ENCODE peak calls at places on chromosomes 12 and 14, in six cellular contexts. D is neural progenitor cell, B is HL-60, F is AG09319, K is AG10803, U is heart right ventricle. L is an unnamed sample.

GRCh38 chr12:93677195-93678064 is at the start of gene CRADD:
- DNase-seq in D (peak), B (peak), F (peak), K (peak), U (peak), L (peak)

GRCh38 chr12:48775991-48776649 is 12.8 kb downstream of the ADCY6 start:
- DNase-seq in D (no peak), B (no peak), F (no peak), K (no peak), U (no peak), L (no peak)

GRCh38 chr14:75879031-75879430 is 102.8 kb downstream of the TGFB3 start:
- DNase-seq in D (no peak), B (no peak), F (no peak), K (peak), U (no peak), L (no peak)

GRCh38 chr12:61536117-61536516 is 724.1 kb upstream of the USP15 start:
- DNase-seq in D (no peak), B (no peak), F (no peak), K (no peak), U (no peak), L (no peak)

GRCh38 chr14:54786816-54787215 is 115.8 kb downstream of the GCH1 start:
- DNase-seq in D (no peak), B (no peak), F (no peak), K (no peak), U (no peak), L (no peak)

GRCh38 chr14:30077946-30078345 is 150.3 kb upstream of the PRKD1 start:
- DNase-seq in D (no peak), B (no peak), F (peak), K (peak), U (no peak), L (no peak)

GRCh38 chr14:23406244-23406643 is 1.8 kb downstream of the MYH6 start:
- DNase-seq in D (no peak), B (no peak), F (no peak), K (no peak), U (no peak), L (no peak)

GRCh38 chr12:132161046-132161781 is 17.0 kb downstream of the NOC4L start:
- DNase-seq in D (no peak), B (no peak), F (no peak), K (peak), U (peak), L (peak)

GRCh38 chr12:88579941-88580871 is at the start of gene KITLG:
- DNase-seq in D (peak), B (peak), F (peak), K (peak), U (peak), L (peak)

GRCh38 chr12:1107669-1108068 is 116.6 kb downstream of the ERC1 start:
- DNase-seq in D (no peak), B (no peak), F (no peak), K (peak), U (no peak), L (no peak)

GRCh38 chr12:52151859-52152783 is 39.7 kb downstream of the KRT80 start:
- DNase-seq in D (peak), B (peak), F (peak), K (peak), U (peak), L (peak)

GRCh38 chr14:53953002-53953827 is 3.4 kb downstream of the BMP4 start:
- DNase-seq in D (peak), B (no peak), F (peak), K (peak), U (peak), L (peak)

GRCh38 chr14:57382283-57382682 is 8.1 kb upstream of the NAA30 start:
- DNase-seq in D (no peak), B (no peak), F (no peak), K (peak), U (no peak), L (no peak)

GRCh38 chr12:131586761-131587160 is 124.1 kb upstream of the SFSWAP start:
- DNase-seq in D (peak), B (no peak), F (no peak), K (no peak), U (no peak), L (no peak)

GRCh38 chr14:71361335-71361734 is 454.1 kb downstream of the PCNX1 start:
- DNase-seq in D (no peak), B (peak), F (no peak), K (no peak), U (no peak), L (no peak)

GRCh38 chr12:50690923-50691322 is 73.0 kb upstream of the ATF1 start:
- DNase-seq in D (no peak), B (no peak), F (no peak), K (peak), U (peak), L (no peak)

GRCh38 chr14:96029089-96029650 is 10.0 kb upstream of the C14orf132 start:
- DNase-seq in D (no peak), B (no peak), F (no peak), K (no peak), U (no peak), L (no peak)

GRCh38 chr14:72126091-72126490 is 193.9 kb downstream of the RGS6 start:
- DNase-seq in D (no peak), B (no peak), F (no peak), K (no peak), U (no peak), L (no peak)

GRCh38 chr12:30822385-30823139 is 67.8 kb upstream of the CAPRIN2 start:
- DNase-seq in D (peak), B (peak), F (no peak), K (peak), U (peak), L (peak)

GRCh38 chr14:104151028-104151385 is 12.6 kb downstream of the KIF26A start:
- DNase-seq in D (no peak), B (no peak), F (no peak), K (no peak), U (no peak), L (no peak)

GRCh38 chr12:112855375-112855774 is 51.4 kb upstream of the OAS1 start:
- DNase-seq in D (peak), B (no peak), F (no peak), K (no peak), U (no peak), L (no peak)

GRCh38 chr14:65255029-65255545 is 152.8 kb upstream of the MAX start:
- DNase-seq in D (no peak), B (no peak), F (no peak), K (peak), U (no peak), L (no peak)

GRCh38 chr12:47547077-47547476 is 158.8 kb downstream of the RPAP3 start:
- DNase-seq in D (peak), B (no peak), F (no peak), K (peak), U (no peak), L (no peak)
- TF ChIP-seq CTCF in D (peak), B (no peak), F (peak), K (peak), U (peak), L (no peak)

DNA sequence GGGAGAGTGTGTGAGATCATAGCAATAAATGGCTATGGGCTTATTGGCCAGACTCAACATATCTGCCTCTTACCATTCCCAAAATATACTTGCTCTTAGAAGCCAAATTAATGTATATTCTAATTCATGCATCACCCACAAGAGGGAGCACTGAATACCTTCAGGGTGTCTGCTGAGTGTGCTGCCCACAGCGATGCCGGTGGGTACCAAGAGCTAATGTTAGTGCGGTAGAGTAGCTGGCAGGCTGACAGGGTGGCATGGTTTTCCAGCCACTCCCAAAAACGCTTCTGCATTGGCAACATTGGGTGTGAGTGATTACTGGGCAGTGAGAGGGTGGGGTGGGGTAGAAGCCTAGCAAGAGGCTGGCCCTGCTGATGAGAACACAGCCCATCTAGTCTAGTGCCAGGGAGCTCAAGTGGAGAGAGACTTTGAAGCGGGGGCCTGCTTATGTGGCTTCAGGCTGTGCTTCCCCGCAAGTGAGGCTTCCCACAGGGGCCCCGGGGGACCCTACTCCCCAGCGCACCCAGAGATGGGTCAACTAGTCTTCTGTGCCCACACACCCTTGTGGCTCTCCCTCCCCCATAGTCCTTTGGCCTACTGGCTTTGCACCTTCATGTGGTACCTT is 9.2 kb upstream of the PLEKHD1 start:
- DNase-seq in D (peak), B (peak), F (no peak), K (no peak), U (no peak), L (no peak)
- TF ChIP-seq CTCF in D (peak), B (peak), F (peak), K (peak), U (peak), L (peak)

GRCh38 chr12:108561852-108562347 is 496 bp upstream of the ISCU start:
- DNase-seq in D (peak), B (no peak), F (no peak), K (no peak), U (no peak), L (no peak)

GRCh38 chr12:108560752-108561719 is at the start of gene SART3:
- DNase-seq in D (peak), B (peak), F (peak), K (peak), U (peak), L (peak)

GRCh38 chr12:108563804-108564151 is 1.4 kb downstream of the ISCU start:
- DNase-seq in D (no peak), B (no peak), F (no peak), K (no peak), U (no peak), L (no peak)

GRCh38 chr12:108563135-108563803 is 873 bp downstream of the ISCU start:
- DNase-seq in D (peak), B (peak), F (peak), K (peak), U (peak), L (peak)

DNA sequence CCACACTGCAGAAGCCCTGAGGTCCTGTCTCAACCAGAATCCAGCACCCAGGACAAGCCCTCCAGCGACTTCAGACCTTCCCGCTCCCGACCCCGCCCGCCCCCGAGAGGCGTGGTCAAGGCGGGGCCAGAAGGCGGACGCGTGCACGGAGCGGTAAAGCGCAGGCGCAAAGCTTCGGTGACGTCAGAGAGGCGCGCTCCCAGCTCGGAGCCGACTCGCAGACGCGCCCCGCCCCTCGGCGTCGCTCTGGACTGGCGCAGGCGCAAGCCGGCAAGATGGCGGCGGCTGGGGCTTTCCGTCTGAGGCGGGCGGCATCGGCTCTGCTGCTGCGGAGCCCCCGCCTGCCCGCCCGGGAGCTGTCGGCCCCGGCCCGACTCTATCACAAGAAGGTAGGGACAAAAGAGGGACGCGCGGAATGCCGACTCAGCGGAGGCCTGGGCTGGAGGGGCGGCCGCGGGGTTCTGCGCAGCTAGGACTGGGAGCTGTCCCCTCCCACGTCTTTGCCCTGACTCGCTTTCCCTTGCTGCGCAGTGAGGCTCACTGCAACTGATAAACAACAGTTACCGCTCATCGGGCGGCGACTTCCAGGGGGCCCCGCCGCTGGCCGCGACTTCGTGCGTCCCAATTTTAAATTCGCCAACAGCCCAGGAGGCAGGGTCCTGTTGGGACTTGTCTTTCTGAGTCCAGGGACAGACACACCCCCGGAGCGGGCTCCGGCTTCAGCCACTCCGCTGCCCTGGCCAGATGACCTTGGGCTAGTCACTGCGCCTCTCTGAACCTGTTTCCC is at the start of gene ISCU:
- DNase-seq in D (peak), B (peak), F (peak), K (peak), U (peak), L (peak)
- TF ChIP-seq CTCF in D (no peak), B (no peak), F (no peak), K (no peak), U (no peak), L (no peak)

GRCh38 chr12:4265280-4265679 is 8.3 kb upstream of the CCND2 start:
- DNase-seq in D (no peak), B (no peak), F (no peak), K (no peak), U (no peak), L (no peak)
- TF ChIP-seq CTCF in D (no peak), B (no peak), F (no peak), K (no peak), U (no peak), L (no peak)

DNA sequence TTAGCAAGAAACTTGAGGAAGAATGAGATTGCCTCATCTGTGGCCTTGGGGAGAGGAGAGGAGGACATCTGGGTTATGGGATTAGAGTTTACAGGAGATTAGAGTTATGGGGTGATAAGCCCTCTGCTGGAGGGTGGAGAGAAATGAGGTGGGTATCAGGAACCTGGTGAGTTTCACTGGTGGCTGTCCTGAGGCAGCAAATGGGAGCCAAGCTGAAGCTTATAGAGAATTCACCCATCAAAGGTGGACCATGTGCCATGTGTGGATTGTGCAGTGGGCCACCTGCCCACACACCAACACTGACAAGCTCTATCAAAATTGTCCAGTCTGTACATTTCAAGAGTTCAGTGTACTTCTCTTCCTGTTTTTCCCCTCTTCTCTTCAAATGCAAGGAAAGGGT is 135.3 kb downstream of the AEBP2 start:
- DNase-seq in D (no peak), B (peak), F (no peak), K (no peak), U (no peak), L (no peak)
- TF ChIP-seq CTCF in D (no peak), B (no peak), F (no peak), K (peak), U (no peak), L (no peak)

DNA sequence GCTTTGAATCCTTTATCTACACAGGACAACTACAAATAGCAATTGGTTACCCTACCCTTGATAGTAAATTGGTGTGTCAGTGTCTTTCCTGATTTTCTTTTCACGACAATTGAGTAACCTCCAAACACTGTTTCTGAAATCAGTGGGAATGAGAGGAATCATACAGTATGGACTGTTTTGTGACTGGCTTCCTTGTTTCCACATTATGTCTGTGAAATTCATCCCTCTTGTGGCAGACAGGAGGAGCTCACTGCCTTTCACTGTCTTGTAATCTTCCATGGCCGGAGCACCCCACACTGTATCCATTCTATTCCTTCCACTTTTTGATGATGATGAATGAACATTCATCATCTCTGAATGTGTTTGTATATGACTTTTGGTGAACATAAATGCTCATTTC is 164.0 kb upstream of the PZP start:
- DNase-seq in D (peak), B (peak), F (no peak), K (peak), U (no peak), L (no peak)
- TF ChIP-seq CTCF in D (peak), B (no peak), F (peak), K (peak), U (peak), L (no peak)

GRCh38 chr14:49853158-49853477 is 530 bp upstream of the NEMF start:
- DNase-seq in D (no peak), B (no peak), F (no peak), K (no peak), U (no peak), L (no peak)
- TF ChIP-seq CTCF in D (no peak), B (no peak), F (no peak), K (no peak), U (no peak), L (peak)

DNA sequence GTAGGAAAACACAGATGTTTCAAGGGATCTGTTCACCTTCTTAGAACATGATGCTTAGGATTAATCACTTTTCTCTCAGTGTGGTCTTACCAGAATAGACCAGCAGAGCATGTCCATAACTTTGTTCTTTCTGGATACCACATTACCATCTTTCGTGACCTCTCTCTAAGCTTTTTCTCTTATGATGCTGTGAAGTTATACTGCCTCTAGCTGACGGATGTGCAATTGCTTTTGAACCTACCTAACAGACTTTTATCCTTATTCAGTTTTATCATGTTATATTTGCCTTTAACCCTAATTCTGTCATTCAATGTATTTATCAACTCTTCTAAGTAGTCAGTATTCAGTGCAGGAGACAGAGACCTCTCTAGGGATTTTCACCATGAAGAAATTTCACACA is 246.7 kb downstream of the DACT1 start:
- DNase-seq in D (no peak), B (no peak), F (no peak), K (no peak), U (no peak), L (no peak)
- TF ChIP-seq CTCF in D (peak), B (peak), F (no peak), K (peak), U (peak), L (peak)

DNA sequence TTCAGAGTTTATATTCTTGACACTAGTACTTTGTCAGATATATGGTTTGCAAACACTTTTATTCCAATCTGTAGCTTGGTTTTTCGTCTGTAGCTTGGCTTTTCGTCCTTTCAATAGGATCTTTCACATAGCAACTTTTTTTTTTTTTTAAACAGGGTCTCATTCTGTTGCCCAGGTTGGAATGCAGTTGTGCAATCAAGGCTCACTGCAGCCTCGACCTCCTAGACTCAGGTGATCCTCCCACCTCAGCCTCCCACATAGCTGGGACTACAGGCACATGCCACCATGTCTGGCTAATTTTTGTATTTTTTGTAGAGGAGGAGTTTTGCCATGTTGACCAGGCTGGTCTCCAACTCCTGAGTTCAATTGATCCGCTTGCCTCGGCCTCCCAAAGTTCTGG is 460.4 kb upstream of the SOX5 start:
- DNase-seq in D (no peak), B (no peak), F (no peak), K (no peak), U (no peak), L (no peak)
- TF ChIP-seq CTCF in D (no peak), B (no peak), F (no peak), K (no peak), U (no peak), L (no peak)